ENCODE peak calls at places on chromosomes 3 and 15, in four cellular contexts. S, Y, W and G are unnamed samples.

GRCh38 chr15:76342382-76343201 is 6.0 kb downstream of the ISL2 start:
- DNase-seq in W (no peak), Y (peak; percentile 69), S (no peak), G (no peak)

GRCh38 chr3:123694377-123695147 is 109.7 kb upstream of the HACD2 start:
- DNase-seq in W (no peak), S (peak; percentile 49), Y (no peak), G (no peak)

GRCh38 chr15:40441736-40442531 is 1.2 kb downstream of the BAHD1 start:
- DNase-seq in W (peak; percentile 43), Y (peak; percentile 69), S (no peak), G (peak; percentile 19)

GRCh38 chr3:141913150-141913811 is 36.8 kb downstream of the ATP1B3 start:
- DNase-seq in S (peak; percentile 52), Y (peak; percentile 63), W (peak; percentile 65), G (peak; percentile 62)

GRCh38 chr3:28745904-28746617 is 397.4 kb upstream of the AZI2 start:
- DNase-seq in Y (no peak), S (peak; percentile 10), W (no peak), G (no peak)

GRCh38 chr15:70327328-70328136 is 229.8 kb upstream of the TLE3 start:
- DNase-seq in S (peak; percentile 95), W (no peak), Y (no peak), G (no peak)

GRCh38 chr15:39553947-39554731 is 26.7 kb upstream of the THBS1 start:
- DNase-seq in W (no peak), S (no peak), Y (no peak), G (no peak)

GRCh38 chr3:52528596-52529375 is 4.9 kb downstream of the NT5DC2 start:
- DNase-seq in W (no peak), Y (peak; percentile 1), S (no peak), G (no peak)

GRCh38 chr3:86249833-86250232 is 741.1 kb downstream of the VGLL3 start:
- DNase-seq in W (no peak), Y (no peak), S (no peak), G (no peak)